ENCODE peak calls at places on chromosomes 6 and 20, in eight cellular contexts. L, E, K, Z, D, F, U and T are unnamed samples. For H3K9me3, the result is how much of the 10 kb centered on the place peaks cover.

GRCh38 chr6:105807905-105808304 is 278.2 kb upstream of the PRDM1 start:
- DNase-seq in E (no peak), F (no peak), U (no peak), L (no peak), K (no peak), D (no peak), Z (no peak), T (no peak)

GRCh38 chr6:17768388-17768787 is 61.7 kb upstream of the NUP153 start:
- DNase-seq in D (no peak), U (no peak), E (no peak), Z (no peak), K (no peak), F (no peak), L (no peak), T (no peak)

GRCh38 chr6:132684267-132684666 is 25.3 kb upstream of the TAAR1 start:
- DNase-seq in L (no peak), F (no peak), E (no peak), U (no peak), Z (no peak), K (no peak), D (no peak), T (no peak)

GRCh38 chr6:105226598-105227291 is 46.9 kb upstream of the POPDC3 start:
- DNase-seq in D (no peak), U (no peak), E (no peak), K (no peak), Z (no peak), L (no peak), F (no peak), T (no peak)

GRCh38 chr6:303948-304558 is 11.8 kb downstream of the DUSP22 start:
- DNase-seq in F (no peak), U (no peak), E (no peak), L (no peak), D (no peak), K (no peak), Z (no peak), T (no peak)

GRCh38 chr6:163132050-163132750 is 282.3 kb upstream of the QKI start:
- DNase-seq in Z (no peak), E (no peak), L (no peak), U (no peak), F (no peak), K (no peak), D (no peak), T (no peak)

GRCh38 chr6:139996253-139996834 is 621.9 kb upstream of the CITED2 start:
- DNase-seq in F (peak), E (no peak), Z (no peak), D (no peak), U (no peak), K (no peak), L (no peak), T (no peak)

GRCh38 chr6:170506446-170506845 is 46.7 kb downstream of the PSMB1 start:
- DNase-seq in U (no peak), Z (no peak), L (no peak), D (no peak), F (no peak), K (no peak), E (no peak), T (no peak)

GRCh38 chr6:110900028-110900598 is 25.5 kb downstream of the AMD1 start:
- DNase-seq in E (no peak), F (no peak), K (no peak), L (no peak), Z (no peak), D (no peak), U (no peak), T (no peak)

GRCh38 chr6:137951064-137951597 is 84.1 kb downstream of the TNFAIP3 start:
- DNase-seq in D (no peak), Z (no peak), F (no peak), U (no peak), E (no peak), L (no peak), K (no peak), T (no peak)

GRCh38 chr20:41047279-41047974 is 18.8 kb downstream of the TOP1 start:
- DNase-seq in D (no peak), Z (no peak), E (no peak), L (no peak), F (no peak), K (no peak), U (no peak), T (no peak)

GRCh38 chr20:62356948-62357667 is 10.0 kb downstream of the LAMA5 start:
- DNase-seq in F (peak), K (peak), E (no peak), D (no peak), Z (no peak), U (peak), L (no peak), T (no peak)

GRCh38 chr6:134455319-134455718 is 137.4 kb upstream of the SGK1 start:
- DNase-seq in L (no peak), Z (no peak), K (no peak), E (no peak), F (no peak), D (no peak), U (no peak), T (no peak)

GRCh38 chr6:105799051-105799450 is 287.1 kb upstream of the PRDM1 start:
- DNase-seq in K (peak), E (no peak), L (no peak), D (peak), Z (no peak), F (no peak), U (peak), T (no peak)

GRCh38 chr6:141562181-141562800 is 570.4 kb upstream of the GJE1 start:
- DNase-seq in Z (no peak), L (no peak), F (no peak), D (no peak), K (peak), E (peak), U (no peak), T (peak)

GRCh38 chr6:32941412-32941784 is 570 bp upstream of the HLA-DMB start:
- DNase-seq in K (no peak), D (no peak), L (no peak), E (no peak), Z (no peak), U (no peak), F (no peak), T (no peak)

GRCh38 chr6:1379810-1380198 is 9.6 kb upstream of the FOXF2 start:
- DNase-seq in D (no peak), U (no peak), K (no peak), E (no peak), Z (no peak), F (no peak), L (no peak), T (no peak)

GRCh38 chr6:23414204-23414501 is 711.9 kb upstream of the NRSN1 start:
- DNase-seq in F (no peak), D (no peak), U (no peak), L (no peak), E (no peak), K (no peak), Z (no peak), T (no peak)

GRCh38 chr6:5557506-5557905 is 296.2 kb downstream of the FARS2 start:
- DNase-seq in D (no peak), Z (no peak), K (no peak), U (no peak), E (no peak), F (no peak), L (no peak), T (no peak)

DNA sequence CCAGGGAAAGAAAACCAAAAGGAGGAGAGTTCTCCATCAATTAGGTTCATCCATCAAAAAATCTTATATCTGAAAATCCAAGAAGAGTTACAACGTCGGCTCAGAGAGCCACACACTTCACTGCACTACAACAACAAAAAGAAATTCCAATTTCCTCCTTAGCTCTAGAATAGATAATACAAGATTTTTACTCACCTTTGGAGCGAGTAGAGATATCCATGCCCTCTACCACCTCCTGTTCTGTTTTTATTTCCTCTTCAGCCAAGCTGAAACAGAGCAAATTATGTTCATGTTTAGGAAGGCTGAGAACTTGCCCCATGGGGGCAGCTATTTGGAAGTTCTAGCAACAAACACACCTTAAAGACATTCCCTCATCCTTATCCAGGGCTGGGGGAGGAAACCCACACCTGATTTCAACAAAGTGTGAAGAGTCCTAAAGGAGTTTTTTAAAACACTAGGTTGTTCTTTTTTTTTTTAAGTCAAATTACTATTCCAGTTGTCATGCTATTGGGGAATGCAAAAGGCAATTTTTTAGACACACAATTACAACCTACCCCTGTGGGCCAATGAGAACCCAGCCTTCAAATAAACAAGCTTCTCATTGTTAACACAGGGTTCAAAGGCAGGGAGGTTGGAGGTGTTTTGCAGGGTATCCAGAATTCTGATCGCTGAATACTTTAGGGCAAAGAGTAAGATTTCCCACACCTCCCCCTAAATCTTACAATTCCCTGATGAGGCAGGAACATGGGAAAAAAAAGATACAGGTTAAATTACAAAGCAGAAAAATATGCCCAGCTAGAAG is 8.6 kb downstream of the ZMYND8 start:
- DNase-seq in L (no peak), K (no peak), Z (no peak), F (no peak), E (no peak), U (no peak), D (no peak), T (no peak)
- H3K9me3 ChIP-seq in L (under half), K (under half), Z (under half), F (under half), E (under half), U (under half), D (under half), T (under half)

GRCh38 chr20:18683839-18684238 is 96.0 kb downstream of the DTD1 start:
- DNase-seq in D (no peak), L (no peak), K (no peak), F (no peak), E (no peak), Z (no peak), U (no peak), T (no peak)

GRCh38 chr20:18677126-18677525 is 89.3 kb downstream of the DTD1 start:
- DNase-seq in F (no peak), U (no peak), D (no peak), K (no peak), Z (no peak), L (no peak), E (no peak), T (no peak)

GRCh38 chr20:18676366-18676765 is 88.5 kb downstream of the DTD1 start:
- DNase-seq in E (no peak), U (no peak), D (no peak), L (no peak), F (no peak), Z (no peak), K (no peak), T (no peak)

GRCh38 chr20:18678599-18678998 is 90.7 kb downstream of the DTD1 start:
- DNase-seq in Z (no peak), F (no peak), K (no peak), L (no peak), E (no peak), D (no peak), U (no peak), T (no peak)

DNA sequence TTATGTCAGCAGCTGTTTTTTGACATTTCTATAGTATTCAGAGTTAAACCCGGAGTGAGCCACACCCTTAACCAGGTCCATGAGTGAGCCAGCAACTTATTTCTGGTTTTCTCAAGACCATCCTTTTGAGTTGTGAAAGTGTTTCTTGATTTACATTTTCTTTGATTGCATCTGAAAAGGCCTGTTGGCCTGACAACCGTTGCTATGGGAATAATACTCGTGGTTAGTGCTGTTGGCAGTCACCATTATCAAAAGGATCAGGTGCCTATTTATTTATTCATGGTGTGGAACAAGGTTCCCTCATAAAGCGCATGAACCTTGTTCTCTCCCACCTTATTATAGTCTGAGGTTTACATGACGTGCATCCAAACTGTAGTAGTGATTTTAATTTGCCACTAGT is 91.2 kb downstream of the DTD1 start:
- DNase-seq in D (no peak), F (no peak), U (no peak), E (no peak), L (no peak), K (no peak), Z (no peak), T (no peak)
- TF ChIP-seq CTCF in D (no peak), F (no peak), U (no peak), E (no peak), L (no peak), K (no peak), Z (no peak), T (no peak)

DNA sequence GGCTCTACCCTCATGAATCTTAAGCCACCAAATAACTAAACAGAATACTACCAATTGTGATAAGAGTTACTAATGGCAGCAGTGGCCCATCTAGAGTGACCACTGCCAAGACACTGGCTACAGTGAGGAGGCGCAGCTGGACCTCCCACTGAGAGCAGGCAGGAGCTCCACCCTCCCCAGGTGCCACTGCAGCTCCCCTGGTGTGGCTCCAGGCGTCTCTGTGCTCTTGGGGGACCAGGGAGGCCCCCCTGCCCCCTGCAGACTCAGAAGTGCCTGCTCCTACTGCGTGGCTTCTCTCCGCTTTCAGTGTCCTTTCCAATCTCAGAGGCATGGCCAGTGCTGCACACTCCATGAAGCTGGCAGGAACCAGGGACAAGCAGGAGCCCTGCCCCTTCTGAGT is 23.4 kb downstream of the MC3R start:
- DNase-seq in D (no peak), K (no peak), Z (no peak), F (no peak), L (no peak), U (no peak), E (no peak), T (no peak)
- H3K9me3 ChIP-seq in D (under half), K (under half), Z (under half), F (under half), L (under half), U (under half), E (under half), T (under half)

GRCh38 chr6:12477616-12478015 is 187.5 kb downstream of the EDN1 start:
- DNase-seq in D (no peak), E (no peak), U (no peak), Z (no peak), L (no peak), F (no peak), K (no peak), T (no peak)
- TF ChIP-seq CTCF in D (no peak), E (no peak), U (no peak), Z (no peak), L (no peak), F (no peak), K (no peak), T (no peak)